ENCODE peak calls at places on chromosomes 13 and 19, in six cellular contexts. P is esophagus squamous epithelium, G is gastrocnemius medialis, M is A673, U is PC-3, E is stomach. O is an unnamed sample.

GRCh38 chr13:113761136-113761535 is 2.1 kb downstream of the TMEM255B start:
- DNase-seq in U (no peak), P (no peak), G (no peak), M (no peak), E (peak; percentile 14), O (no peak)

GRCh38 chr19:15129856-15130580 is 22.8 kb downstream of the SYDE1 start:
- DNase-seq in M (no peak), U (peak; percentile 92), E (no peak), G (no peak), P (no peak), O (no peak)

GRCh38 chr13:79141082-79141481 is 265.0 kb downstream of the RBM26 start:
- DNase-seq in E (no peak), P (no peak), U (no peak), G (no peak), M (no peak), O (no peak)

GRCh38 chr13:113318956-113319355 is 21.9 kb downstream of the LAMP1 start:
- DNase-seq in E (no peak), U (no peak), M (no peak), G (no peak), P (no peak), O (no peak)

GRCh38 chr19:5369962-5370367 is 29.4 kb upstream of the PTPRS start:
- DNase-seq in M (peak; percentile 61), P (no peak), G (no peak), E (peak; percentile 69), U (peak; percentile 65), O (peak; percentile 43)

GRCh38 chr19:30696514-30696913 is 324.3 kb downstream of the ZNF536 start:
- DNase-seq in U (no peak), P (no peak), E (no peak), G (no peak), M (peak; percentile 67), O (no peak)

GRCh38 chr13:99366075-99366987 is 59.1 kb upstream of the GPR183 start:
- DNase-seq in E (no peak), G (no peak), M (no peak), U (no peak), P (no peak), O (no peak)

GRCh38 chr19:42092350-42092749 is 16.4 kb downstream of the ZNF574 start:
- DNase-seq in U (peak; percentile 60), M (peak; percentile 56), P (no peak), E (peak; percentile 45), G (no peak), O (no peak)

GRCh38 chr13:95432141-95432540 is 120.4 kb upstream of the CLDN10 start:
- DNase-seq in P (no peak), E (no peak), U (no peak), M (no peak), G (no peak), O (no peak)

GRCh38 chr19:3365447-3366103 is 808 bp upstream of the NFIC start:
- DNase-seq in P (no peak), U (peak; percentile 52), E (peak; percentile 67), M (peak; percentile 72), G (no peak), O (no peak)

GRCh38 chr19:44603201-44603945 is 10.0 kb upstream of the IGSF23 start:
- DNase-seq in E (no peak), G (no peak), P (no peak), U (peak; percentile 48), M (no peak), O (peak; percentile 38)

GRCh38 chr19:28943651-28944050 is 269.3 kb downstream of the UQCRFS1 start:
- DNase-seq in G (no peak), M (no peak), E (no peak), P (no peak), U (no peak), O (no peak)

GRCh38 chr13:84524586-84524985 is 642.3 kb upstream of the SLITRK1 start:
- DNase-seq in E (no peak), U (no peak), M (no peak), G (no peak), P (no peak), O (no peak)

GRCh38 chr13:41700790-41701310 is 243.5 kb downstream of the RGCC start:
- DNase-seq in M (peak; percentile 86), P (no peak), E (no peak), G (no peak), U (peak; percentile 85), O (no peak)

GRCh38 chr13:51644649-51645048 is 60.4 kb downstream of the WDFY2 start:
- DNase-seq in U (peak; percentile 30), G (no peak), P (no peak), E (no peak), M (no peak), O (no peak)

GRCh38 chr19:489418-490196 is 6.7 kb upstream of the MADCAM1 start:
- DNase-seq in P (no peak), M (no peak), E (no peak), U (peak; percentile 13), G (no peak), O (no peak)

GRCh38 chr19:1016647-1017114 is 4.2 kb downstream of the TMEM259 start:
- DNase-seq in U (peak; percentile 33), P (no peak), M (no peak), E (no peak), G (no peak), O (no peak)

GRCh38 chr13:66835040-66835628 is 395.0 kb downstream of the PCDH9 start:
- DNase-seq in G (peak; percentile 13), E (peak; percentile 38), M (peak; percentile 66), P (no peak), U (no peak), O (no peak)

GRCh38 chr13:102100234-102100633 is 301.6 kb downstream of the FGF14 start:
- DNase-seq in P (no peak), M (no peak), E (no peak), G (no peak), U (no peak), O (no peak)

DNA sequence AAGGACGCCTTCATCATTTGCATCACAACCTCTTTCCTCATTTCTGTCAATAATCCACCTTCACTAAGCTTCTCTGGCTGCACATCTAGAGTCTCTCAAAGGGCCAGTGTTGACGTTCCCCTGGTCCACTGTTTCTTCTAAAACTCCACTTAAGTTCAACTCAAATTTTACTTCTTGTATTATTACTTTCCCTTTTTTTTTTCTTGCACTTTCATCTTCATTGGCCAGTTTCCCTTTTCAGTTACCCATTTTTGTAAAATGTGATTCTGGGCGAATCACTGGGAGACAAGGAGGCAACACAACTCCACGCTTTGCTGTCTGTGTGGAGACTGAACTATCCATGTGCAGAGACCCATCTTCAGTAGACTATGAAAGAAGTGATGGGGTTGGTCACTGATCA is 128.6 kb upstream of the RNF113B start:
- DNase-seq in M (no peak), E (no peak), P (no peak), U (no peak), G (no peak), O (no peak)
- H3K4me1 ChIP-seq in M (peaks cover 14% of the 10 kb centered on the region), E (peaks cover 26% of the 10 kb centered on the region), P (peaks cover 25% of the 10 kb centered on the region), U (peaks cover 19% of the 10 kb centered on the region), G (peaks cover 17% of the 10 kb centered on the region), O (peaks cover 23% of the 10 kb centered on the region)

DNA sequence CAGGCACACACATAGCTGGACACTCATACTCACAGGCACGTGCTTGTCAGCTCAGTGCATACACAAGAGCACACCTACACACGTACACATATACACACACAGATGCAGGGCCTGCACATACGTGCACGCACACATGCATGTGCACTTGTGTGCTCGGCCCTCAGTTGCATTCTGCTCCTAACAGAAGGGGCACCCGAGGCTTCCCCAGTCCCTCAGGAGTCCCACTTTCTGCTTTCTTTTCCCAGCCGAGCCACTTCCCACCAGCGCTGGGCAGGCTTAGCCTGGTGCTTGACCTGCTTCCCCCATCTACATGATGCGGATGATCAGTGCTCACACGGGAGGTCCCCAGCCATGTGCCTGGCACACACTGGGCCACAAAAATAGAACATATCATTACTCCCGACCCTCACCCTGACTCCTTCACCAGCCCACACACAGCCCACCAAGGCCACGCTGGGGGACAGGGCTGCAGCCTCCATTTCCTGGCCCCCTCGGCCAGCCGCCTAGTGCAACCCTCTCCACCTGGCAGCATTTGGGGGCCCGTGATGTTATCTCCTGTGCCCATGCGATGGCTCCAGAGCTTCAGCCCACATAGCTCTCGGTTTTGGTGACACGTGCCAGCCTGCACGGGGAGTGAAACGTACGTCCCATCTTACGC is 125.2 kb upstream of the SPACA7 start:
- DNase-seq in M (no peak), G (no peak), U (no peak), E (no peak), P (no peak), O (peak; percentile 16)
- H3K4me3 ChIP-seq in M (no peak overlapping the region), G (no peak overlapping the region), U (no peak overlapping the region), E (no peak overlapping the region), P (no peak overlapping the region), O (no peak overlapping the region)

GRCh38 chr19:11408591-11408990 is 10.5 kb downstream of the RGL3 start:
- DNase-seq in G (no peak), P (no peak), U (no peak), E (no peak), M (no peak), O (no peak)

GRCh38 chr19:11401808-11402543 is 17.1 kb downstream of the RGL3 start:
- DNase-seq in G (no peak), E (no peak), M (no peak), U (no peak), P (no peak), O (no peak)

GRCh38 chr19:11410682-11411081 is 8.4 kb downstream of the RGL3 start:
- DNase-seq in U (peak; percentile 65), P (no peak), G (no peak), M (no peak), E (no peak), O (no peak)

GRCh38 chr19:11404588-11405258 is 14.4 kb downstream of the RGL3 start:
- DNase-seq in M (no peak), E (no peak), U (no peak), P (no peak), G (no peak), O (no peak)

DNA sequence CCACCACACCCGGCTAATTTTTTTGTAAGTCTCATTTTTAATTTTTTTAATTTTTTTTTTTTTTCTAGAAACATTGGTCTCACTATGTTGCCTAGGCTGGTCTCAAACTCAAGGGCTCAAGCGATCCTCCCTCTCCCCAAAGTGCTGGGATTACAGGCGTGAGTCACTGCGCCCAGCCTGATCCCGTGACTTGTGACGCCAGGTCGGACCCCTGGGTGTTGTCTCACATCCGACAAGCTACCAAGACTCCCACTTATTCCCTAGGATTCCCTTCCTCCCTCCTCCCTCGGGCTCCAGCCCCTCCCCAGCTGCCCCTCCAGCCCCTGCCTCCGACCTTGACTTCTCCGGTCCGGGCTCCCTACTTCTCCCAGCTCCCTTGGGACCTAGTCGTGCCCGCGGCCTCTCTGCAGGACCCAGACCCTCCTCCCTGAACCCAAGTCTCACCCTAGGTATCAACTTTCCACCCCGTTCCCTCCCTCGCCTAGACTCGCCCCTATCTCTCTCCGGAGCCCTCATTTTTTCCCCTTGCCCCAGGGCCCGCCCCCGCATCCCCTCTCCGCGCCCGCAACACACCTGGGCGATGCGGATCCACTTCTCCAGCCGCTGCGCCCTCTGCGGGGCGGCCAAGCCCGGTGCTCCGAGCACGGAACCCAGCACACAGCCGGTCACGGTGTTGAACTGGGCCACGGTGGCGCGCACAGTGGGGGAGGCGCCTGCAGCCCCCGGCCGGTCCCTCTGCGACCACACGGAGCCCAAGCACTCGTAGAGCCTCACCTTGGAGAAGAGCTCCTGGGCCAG is 13.1 kb downstream of the RGL3 start:
- DNase-seq in U (no peak), M (no peak), G (no peak), E (no peak), P (no peak), O (no peak)
- TF ChIP-seq CTCF in U (no peak), M (no peak), G (no peak), E (no peak), P (no peak), O (no peak)

DNA sequence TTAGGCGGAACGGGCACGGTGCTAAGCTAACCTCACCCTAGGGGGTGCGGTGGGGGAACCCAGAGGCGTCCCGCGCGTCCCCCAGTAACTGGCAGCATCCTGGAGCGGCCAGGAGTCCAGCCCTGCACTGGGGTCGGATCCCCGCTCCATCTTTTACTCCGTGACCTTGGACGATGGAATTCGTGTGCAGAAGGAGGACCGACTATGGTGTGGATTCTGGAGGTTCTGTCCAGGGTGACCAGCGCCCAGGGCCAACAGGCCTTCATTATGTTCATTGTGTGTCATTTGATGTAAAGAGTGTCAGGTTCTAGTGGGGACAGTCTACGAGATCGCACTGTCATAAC is 650 bp downstream of the SPPL2B start:
- DNase-seq in P (no peak), G (no peak), M (no peak), E (no peak), U (no peak), O (no peak)
- H3K4me1 ChIP-seq in P (peaks cover 80% of the 10 kb centered on the region), G (peaks cover 58% of the 10 kb centered on the region), M (peaks cover 29% of the 10 kb centered on the region), E (peaks cover 54% of the 10 kb centered on the region), U (peaks cover 11% of the 10 kb centered on the region), O (peaks cover 18% of the 10 kb centered on the region)